ENCODE peak calls at places on chromosome 12, in five cellular contexts. N, I, L, U and H are unnamed samples.

GRCh38 chr12:6364037-6364360 is 11.4 kb downstream of the SCNN1A start:
- DNase-seq in N (no peak), U (no peak), I (no peak), L (no peak), H (no peak)

GRCh38 chr12:70258605-70259403 is 15.6 kb downstream of the CNOT2 start:
- DNase-seq in N (no peak), L (no peak), I (no peak), U (no peak), H (no peak)

GRCh38 chr12:42922512-42922865 is 332.9 kb upstream of the PRICKLE1 start:
- DNase-seq in N (no peak), L (no peak), U (no peak), I (no peak), H (no peak)

GRCh38 chr12:89157413-89157812 is 194.9 kb downstream of the DUSP6 start:
- DNase-seq in I (no peak), U (no peak), L (no peak), N (no peak), H (no peak)

GRCh38 chr12:111596985-111597730 is 2.0 kb downstream of the ATXN2 start:
- DNase-seq in N (peak; percentile 28), L (peak; percentile 7), U (peak; percentile 19), I (no peak), H (no peak)

GRCh38 chr12:116601524-116601923 is 42.3 kb downstream of the MAP1LC3B2 start:
- DNase-seq in U (no peak), I (no peak), L (no peak), N (no peak), H (no peak)

GRCh38 chr12:111636209-111636928 is 37.3 kb upstream of the ATXN2 start:
- DNase-seq in L (no peak), U (no peak), I (no peak), N (peak; percentile 68), H (peak; percentile 76)

GRCh38 chr12:26614217-26614616 is 218.8 kb downstream of the ITPR2 start:
- DNase-seq in U (no peak), I (no peak), N (peak; percentile 60), L (peak; percentile 3), H (no peak)

GRCh38 chr12:118053071-118053985 is 7.7 kb downstream of the WSB2 start:
- DNase-seq in I (no peak), L (no peak), N (no peak), U (no peak), H (no peak)

GRCh38 chr12:89781961-89782360 is 73.3 kb upstream of the ATP2B1 start:
- DNase-seq in N (no peak), L (no peak), I (no peak), U (no peak), H (no peak)

GRCh38 chr12:4664111-4664510 is 15.2 kb downstream of the NDUFA9 start:
- DNase-seq in U (no peak), L (no peak), N (no peak), I (no peak), H (no peak)

GRCh38 chr12:501722-502447 is 42.1 kb downstream of the B4GALNT3 start:
- DNase-seq in N (no peak), U (peak; percentile 69), L (no peak), I (no peak), H (no peak)

GRCh38 chr12:92185052-92185451 is 39.4 kb upstream of the BTG1 start:
- DNase-seq in L (peak; percentile 30), U (no peak), N (no peak), I (no peak), H (no peak)

GRCh38 chr12:103697912-103698751 is 111.1 kb downstream of the STAB2 start:
- DNase-seq in U (no peak), I (no peak), L (no peak), N (no peak), H (no peak)

GRCh38 chr12:107351716-107352115 is 258.4 kb upstream of the CRY1 start:
- DNase-seq in N (no peak), L (no peak), I (no peak), U (no peak), H (no peak)

GRCh38 chr12:34396861-34397590 is 374.7 kb downstream of the ALG10 start:
- DNase-seq in I (no peak), U (no peak), L (peak; percentile 0), N (no peak), H (peak; percentile 5)

GRCh38 chr12:121261397-121261796 is 35.1 kb downstream of the CAMKK2 start:
- DNase-seq in L (no peak), U (no peak), N (no peak), I (no peak), H (no peak)

GRCh38 chr12:111451649-111452129 is 46.0 kb downstream of the SH2B3 start:
- DNase-seq in I (no peak), N (no peak), U (peak; percentile 25), L (no peak), H (no peak)

GRCh38 chr12:50788562-50788961 is 24.7 kb downstream of the ATF1 start:
- DNase-seq in U (no peak), L (no peak), N (no peak), I (no peak), H (no peak)